ENCODE peak calls at places on chromosomes 4 and X, in nine cellular contexts. One of them, this sample, is unnamed.
A peak's percentile ranks its signal among the peaks of the same experiment; 100 is the strongest.

GRCh38 chr4:128630881-128631280 is 178.6 kb upstream of the JADE1 start:
- DNase-seq in AG09319: no peak
- DNase-seq in hippocampal formation: no peak
- DNase-seq in BE2C: no peak
- DNase-seq in stimulated activated CD8-positive, alpha-beta memory T cell treated with anti-CD3 and anti-CD28 coated beads, Interleukin-4, amount 100 ng/mL, for 48 hours: no peak
- DNase-seq in PC-3: no peak
- DNase-seq in neuronal stem cell: no peak
- DNase-seq in NCI-H1436: no peak
- DNase-seq in activated T-helper 1 cell treated with anti-CD3 and anti-CD28 coated beads, Interleukin-12 subunit alpha, Interleukin-12 subunit beta, Interleukin-2, Interleukin-4 antibody, amounts not matched to agents 30 ng/mL and 10 ng/mL and 1 ng/mL, durations not matched to agents 14 hours and 24 hours and 36 hours: no peak
- DNase-seq in this sample: no peak

GRCh38 chrX:137171626-137172025 is 137.8 kb upstream of the GPR101 start:
- DNase-seq in AG09319: no peak
- DNase-seq in hippocampal formation: no peak
- DNase-seq in BE2C: no peak
- DNase-seq in stimulated activated CD8-positive, alpha-beta memory T cell treated with anti-CD3 and anti-CD28 coated beads, Interleukin-4, amount 100 ng/mL, for 48 hours: no peak
- DNase-seq in PC-3: no peak
- DNase-seq in neuronal stem cell: no peak
- DNase-seq in NCI-H1436: no peak
- DNase-seq in activated T-helper 1 cell treated with anti-CD3 and anti-CD28 coated beads, Interleukin-12 subunit alpha, Interleukin-12 subunit beta, Interleukin-2, Interleukin-4 antibody, amounts not matched to agents 30 ng/mL and 10 ng/mL and 1 ng/mL, durations not matched to agents 14 hours and 24 hours and 36 hours: no peak
- DNase-seq in this sample: no peak

GRCh38 chr4:158796370-158797140 is 27.7 kb downstream of the FNIP2 start:
- DNase-seq in AG09319: no peak
- DNase-seq in hippocampal formation: no peak
- DNase-seq in BE2C: no peak
- DNase-seq in stimulated activated CD8-positive, alpha-beta memory T cell treated with anti-CD3 and anti-CD28 coated beads, Interleukin-4, amount 100 ng/mL, for 48 hours: no peak
- DNase-seq in PC-3: no peak
- DNase-seq in neuronal stem cell: no peak
- DNase-seq in NCI-H1436: no peak
- DNase-seq in activated T-helper 1 cell treated with anti-CD3 and anti-CD28 coated beads, Interleukin-12 subunit alpha, Interleukin-12 subunit beta, Interleukin-2, Interleukin-4 antibody, amounts not matched to agents 30 ng/mL and 10 ng/mL and 1 ng/mL, durations not matched to agents 14 hours and 24 hours and 36 hours: no peak
- DNase-seq in this sample: no peak

GRCh38 chrX:44674906-44675305 is 132.2 kb upstream of the FUNDC1 start:
- DNase-seq in AG09319: no peak
- DNase-seq in hippocampal formation: no peak
- DNase-seq in BE2C: no peak
- DNase-seq in stimulated activated CD8-positive, alpha-beta memory T cell treated with anti-CD3 and anti-CD28 coated beads, Interleukin-4, amount 100 ng/mL, for 48 hours: no peak
- DNase-seq in PC-3: no peak
- DNase-seq in neuronal stem cell: no peak
- DNase-seq in NCI-H1436: peak; percentile 34
- DNase-seq in activated T-helper 1 cell treated with anti-CD3 and anti-CD28 coated beads, Interleukin-12 subunit alpha, Interleukin-12 subunit beta, Interleukin-2, Interleukin-4 antibody, amounts not matched to agents 30 ng/mL and 10 ng/mL and 1 ng/mL, durations not matched to agents 14 hours and 24 hours and 36 hours: no peak
- DNase-seq in this sample: no peak

GRCh38 chrX:77528034-77528433 is 80.8 kb downstream of the FGF16 start:
- DNase-seq in AG09319: no peak
- DNase-seq in hippocampal formation: no peak
- DNase-seq in BE2C: peak; percentile 56
- DNase-seq in stimulated activated CD8-positive, alpha-beta memory T cell treated with anti-CD3 and anti-CD28 coated beads, Interleukin-4, amount 100 ng/mL, for 48 hours: no peak
- DNase-seq in PC-3: no peak
- DNase-seq in neuronal stem cell: no peak
- DNase-seq in NCI-H1436: no peak
- DNase-seq in activated T-helper 1 cell treated with anti-CD3 and anti-CD28 coated beads, Interleukin-12 subunit alpha, Interleukin-12 subunit beta, Interleukin-2, Interleukin-4 antibody, amounts not matched to agents 30 ng/mL and 10 ng/mL and 1 ng/mL, durations not matched to agents 14 hours and 24 hours and 36 hours: no peak
- DNase-seq in this sample: no peak

GRCh38 chrX:44914532-44915198 is 41.7 kb downstream of the KDM6A start:
- DNase-seq in AG09319: no peak
- DNase-seq in hippocampal formation: no peak
- DNase-seq in BE2C: no peak
- DNase-seq in stimulated activated CD8-positive, alpha-beta memory T cell treated with anti-CD3 and anti-CD28 coated beads, Interleukin-4, amount 100 ng/mL, for 48 hours: no peak
- DNase-seq in PC-3: no peak
- DNase-seq in neuronal stem cell: no peak
- DNase-seq in NCI-H1436: no peak
- DNase-seq in activated T-helper 1 cell treated with anti-CD3 and anti-CD28 coated beads, Interleukin-12 subunit alpha, Interleukin-12 subunit beta, Interleukin-2, Interleukin-4 antibody, amounts not matched to agents 30 ng/mL and 10 ng/mL and 1 ng/mL, durations not matched to agents 14 hours and 24 hours and 36 hours: no peak
- DNase-seq in this sample: no peak

GRCh38 chrX:154348646-154349358 is 25.6 kb downstream of the FLNA start:
- DNase-seq in AG09319: no peak
- DNase-seq in hippocampal formation: no peak
- DNase-seq in BE2C: no peak
- DNase-seq in stimulated activated CD8-positive, alpha-beta memory T cell treated with anti-CD3 and anti-CD28 coated beads, Interleukin-4, amount 100 ng/mL, for 48 hours: no peak
- DNase-seq in PC-3: no peak
- DNase-seq in neuronal stem cell: no peak
- DNase-seq in NCI-H1436: no peak
- DNase-seq in activated T-helper 1 cell treated with anti-CD3 and anti-CD28 coated beads, Interleukin-12 subunit alpha, Interleukin-12 subunit beta, Interleukin-2, Interleukin-4 antibody, amounts not matched to agents 30 ng/mL and 10 ng/mL and 1 ng/mL, durations not matched to agents 14 hours and 24 hours and 36 hours: no peak
- DNase-seq in this sample: no peak

GRCh38 chr4:151114986-151115385 is 15.6 kb downstream of the RPS3A start:
- DNase-seq in AG09319: no peak
- DNase-seq in hippocampal formation: no peak
- DNase-seq in BE2C: no peak
- DNase-seq in stimulated activated CD8-positive, alpha-beta memory T cell treated with anti-CD3 and anti-CD28 coated beads, Interleukin-4, amount 100 ng/mL, for 48 hours: no peak
- DNase-seq in PC-3: peak; percentile 14
- DNase-seq in neuronal stem cell: no peak
- DNase-seq in NCI-H1436: no peak
- DNase-seq in activated T-helper 1 cell treated with anti-CD3 and anti-CD28 coated beads, Interleukin-12 subunit alpha, Interleukin-12 subunit beta, Interleukin-2, Interleukin-4 antibody, amounts not matched to agents 30 ng/mL and 10 ng/mL and 1 ng/mL, durations not matched to agents 14 hours and 24 hours and 36 hours: no peak
- DNase-seq in this sample: no peak

GRCh38 chr4:20493761-20494353 is 206.4 kb upstream of the PACRGL start:
- DNase-seq in AG09319: no peak
- DNase-seq in hippocampal formation: no peak
- DNase-seq in BE2C: no peak
- DNase-seq in stimulated activated CD8-positive, alpha-beta memory T cell treated with anti-CD3 and anti-CD28 coated beads, Interleukin-4, amount 100 ng/mL, for 48 hours: no peak
- DNase-seq in PC-3: no peak
- DNase-seq in neuronal stem cell: no peak
- DNase-seq in NCI-H1436: no peak
- DNase-seq in activated T-helper 1 cell treated with anti-CD3 and anti-CD28 coated beads, Interleukin-12 subunit alpha, Interleukin-12 subunit beta, Interleukin-2, Interleukin-4 antibody, amounts not matched to agents 30 ng/mL and 10 ng/mL and 1 ng/mL, durations not matched to agents 14 hours and 24 hours and 36 hours: no peak
- DNase-seq in this sample: no peak

GRCh38 chr4:147860960-147861359 is 129.1 kb downstream of the ARHGAP10 start:
- DNase-seq in AG09319: no peak
- DNase-seq in hippocampal formation: no peak
- DNase-seq in BE2C: no peak
- DNase-seq in stimulated activated CD8-positive, alpha-beta memory T cell treated with anti-CD3 and anti-CD28 coated beads, Interleukin-4, amount 100 ng/mL, for 48 hours: no peak
- DNase-seq in PC-3: no peak
- DNase-seq in neuronal stem cell: no peak
- DNase-seq in NCI-H1436: no peak
- DNase-seq in activated T-helper 1 cell treated with anti-CD3 and anti-CD28 coated beads, Interleukin-12 subunit alpha, Interleukin-12 subunit beta, Interleukin-2, Interleukin-4 antibody, amounts not matched to agents 30 ng/mL and 10 ng/mL and 1 ng/mL, durations not matched to agents 14 hours and 24 hours and 36 hours: no peak
- DNase-seq in this sample: no peak

GRCh38 chr4:175705407-175705806 is 106.7 kb downstream of the GPM6A start:
- DNase-seq in AG09319: no peak
- DNase-seq in hippocampal formation: peak; percentile 85
- DNase-seq in BE2C: peak; percentile 20
- DNase-seq in stimulated activated CD8-positive, alpha-beta memory T cell treated with anti-CD3 and anti-CD28 coated beads, Interleukin-4, amount 100 ng/mL, for 48 hours: no peak
- DNase-seq in PC-3: no peak
- DNase-seq in neuronal stem cell: peak; percentile 50
- DNase-seq in NCI-H1436: no peak
- DNase-seq in activated T-helper 1 cell treated with anti-CD3 and anti-CD28 coated beads, Interleukin-12 subunit alpha, Interleukin-12 subunit beta, Interleukin-2, Interleukin-4 antibody, amounts not matched to agents 30 ng/mL and 10 ng/mL and 1 ng/mL, durations not matched to agents 14 hours and 24 hours and 36 hours: no peak
- DNase-seq in this sample: no peak

This sample was measured in KG1.